ENCODE peak calls at places on chromosomes 6 and 20, in four cellular contexts. E, R, J and V are unnamed samples.

GRCh38 chr20:58717278-58718091 is 24.9 kb downstream of the NPEPL1 start:
- DNase-seq in E (no peak), R (no peak), J (no peak), V (no peak)

GRCh38 chr6:158039178-158039557 is 57.5 kb downstream of the SYNJ2 start:
- DNase-seq in E (no peak), R (peak; percentile 2), J (peak; percentile 81), V (no peak)

GRCh38 chr6:134074151-134074712 is 21.8 kb upstream of the SLC2A12 start:
- DNase-seq in E (no peak), R (no peak), J (no peak), V (no peak)

GRCh38 chr6:42010185-42010872 is 40.0 kb upstream of the TAF8 start:
- DNase-seq in E (peak; percentile 43), R (no peak), J (peak; percentile 8), V (no peak)

GRCh38 chr20:63553933-63554290 is at the start of gene FNDC11:
- DNase-seq in E (peak; percentile 55), R (peak; percentile 55), J (no peak), V (no peak)

GRCh38 chr20:8342401-8342800 is 210.3 kb downstream of the PLCB1 start:
- DNase-seq in E (no peak), R (no peak), J (no peak), V (no peak)

GRCh38 chr6:20686142-20686541 is 151.9 kb downstream of the CDKAL1 start:
- DNase-seq in E (no peak), R (no peak), J (no peak), V (no peak)

GRCh38 chr20:13649548-13649947 is 10.8 kb upstream of the TASP1 start:
- DNase-seq in E (peak; percentile 81), R (no peak), J (no peak), V (no peak)

GRCh38 chr6:25028346-25028745 is 92.6 kb upstream of the RIPOR2 start:
- DNase-seq in E (no peak), R (no peak), J (no peak), V (no peak)

GRCh38 chr6:13614126-13614925 is 809 bp upstream of the NOL7 start:
- DNase-seq in E (peak; percentile 57), R (no peak), J (peak; percentile 43), V (no peak)

GRCh38 chr6:146878564-146879343 is 280.0 kb downstream of the ADGB start:
- DNase-seq in E (no peak), R (no peak), J (peak; percentile 12), V (no peak)

GRCh38 chr6:150777731-150778130 is 87.8 kb upstream of the MTHFD1L start:
- DNase-seq in E (no peak), R (no peak), J (no peak), V (no peak)

GRCh38 chr20:22385602-22386299 is 198.6 kb downstream of the FOXA2 start:
- DNase-seq in E (peak; percentile 33), R (no peak), J (no peak), V (no peak)

GRCh38 chr6:160426146-160426545 is 78.0 kb downstream of the SLC22A3 start:
- DNase-seq in E (peak; percentile 25), R (no peak), J (no peak), V (no peak)

GRCh38 chr6:2546941-2547716 is 203.6 kb downstream of the MYLK4 start:
- DNase-seq in E (no peak), R (no peak), J (peak; percentile 67), V (no peak)

GRCh38 chr6:148431413-148431812 is 88.8 kb downstream of the SASH1 start:
- DNase-seq in E (no peak), R (no peak), J (no peak), V (no peak)

GRCh38 chr20:12201289-12201991 is 283.7 kb downstream of the BTBD3 start:
- DNase-seq in E (peak; percentile 65), R (no peak), J (peak; percentile 60), V (no peak)

GRCh38 chr20:58438970-58439808 is 50.2 kb downstream of the VAPB start:
- DNase-seq in E (no peak), R (no peak), J (no peak), V (no peak)

GRCh38 chr6:131013495-131013894 is 49.5 kb downstream of the EPB41L2 start:
- DNase-seq in E (peak; percentile 83), R (no peak), J (peak; percentile 97), V (no peak)